ENCODE peak calls at places on chromosomes 5 and 9, in five cellular contexts. F is PC-9, S is ovary, E is mucosa of descending colon, U is endothelial cell of umbilical vein. X is an unnamed sample.

GRCh38 chr9:110538621-110539020 is 40.9 kb downstream of the SVEP1 start:
- DNase-seq in S (no peak), F (peak; percentile 51), U (no peak), E (no peak), X (no peak)

GRCh38 chr5:135400866-135401265 is 1.8 kb upstream of the MACROH2A1 start:
- DNase-seq in U (no peak), S (no peak), E (no peak), F (no peak), X (no peak)

GRCh38 chr9:137497921-137498719 is 39.0 kb upstream of the NSMF start:
- DNase-seq in S (no peak), F (no peak), U (no peak), E (no peak), X (no peak)

GRCh38 chr5:16899171-16899570 is 36.9 kb downstream of the MYO10 start:
- DNase-seq in S (no peak), F (peak; percentile 56), U (no peak), E (no peak), X (no peak)

GRCh38 chr9:19174127-19174921 is 47.0 kb upstream of the PLIN2 start:
- DNase-seq in E (no peak), S (peak; percentile 50), F (peak; percentile 37), U (peak; percentile 68), X (peak; percentile 94)

GRCh38 chr5:91928751-91929521 is 545.8 kb upstream of the ARRDC3 start:
- DNase-seq in S (no peak), U (peak; percentile 28), F (peak; percentile 43), E (no peak), X (no peak)

GRCh38 chr5:146962801-146963355 is 84.3 kb upstream of the PPP2R2B start:
- DNase-seq in S (no peak), F (no peak), U (no peak), E (no peak), X (peak; percentile 1)

GRCh38 chr5:657570-657969 is 35.6 kb downstream of the TPPP start:
- DNase-seq in F (no peak), E (no peak), S (no peak), U (peak; percentile 80), X (peak; percentile 49)

GRCh38 chr9:122180633-122181032 is 20.9 kb downstream of the MORN5 start:
- DNase-seq in U (peak; percentile 27), E (no peak), S (no peak), F (no peak), X (peak; percentile 83)

GRCh38 chr5:138391859-138392386 is 39.4 kb downstream of the KDM3B start:
- DNase-seq in E (no peak), S (no peak), U (no peak), F (no peak), X (no peak)

GRCh38 chr9:91949946-91950664 is at the start of gene ROR2:
- DNase-seq in U (peak; percentile 7), F (no peak), S (peak; percentile 92), E (peak; percentile 87), X (peak; percentile 75)

GRCh38 chr5:146541956-146542849 is 26.2 kb upstream of the GPR151 start:
- DNase-seq in E (peak; percentile 84), S (peak; percentile 65), F (peak; percentile 42), U (peak; percentile 66), X (peak; percentile 27)

GRCh38 chr9:118631956-118632355 is 737.3 kb downstream of the BRINP1 start:
- DNase-seq in F (no peak), S (no peak), U (no peak), E (no peak), X (no peak)

GRCh38 chr5:168449166-168449565 is 37.1 kb upstream of the RARS1 start:
- DNase-seq in U (no peak), F (peak; percentile 59), S (no peak), E (no peak), X (no peak)

GRCh38 chr9:34025811-34026210 is 22.9 kb downstream of the UBAP2 start:
- DNase-seq in S (no peak), F (no peak), E (no peak), U (no peak), X (no peak)

GRCh38 chr5:59093329-59093728 is 510.5 kb downstream of the RAB3C start:
- DNase-seq in U (no peak), S (no peak), E (no peak), F (no peak), X (no peak)

GRCh38 chr5:32100230-32100629 is 73.9 kb downstream of the GOLPH3 start:
- DNase-seq in E (no peak), S (no peak), F (no peak), U (peak; percentile 82), X (peak; percentile 70)

GRCh38 chr5:145681686-145682085 is 153.5 kb downstream of the PRELID2 start:
- DNase-seq in F (peak; percentile 77), U (peak; percentile 75), S (no peak), E (no peak), X (peak; percentile 85)

GRCh38 chr9:36991516-36992134 is 42.4 kb downstream of the PAX5 start:
- DNase-seq in E (no peak), U (peak; percentile 16), F (no peak), S (no peak), X (no peak)

GRCh38 chr9:116465591-116466288 is 221.4 kb upstream of the TRIM32 start:
- DNase-seq in U (no peak), E (no peak), S (no peak), F (no peak), X (no peak)

GRCh38 chr5:147349241-147349640 is 114.4 kb downstream of the STK32A start:
- DNase-seq in E (no peak), F (no peak), U (no peak), S (no peak), X (no peak)

GRCh38 chr5:43997647-43998251 is 391.5 kb downstream of the FGF10 start:
- DNase-seq in U (no peak), E (no peak), S (no peak), F (no peak), X (peak; percentile 38)

GRCh38 chr5:156942064-156942463 is 21.0 kb downstream of the TIMD4 start:
- DNase-seq in U (no peak), F (no peak), E (no peak), S (no peak), X (no peak)

GRCh38 chr5:155728857-155729683 is 597.9 kb upstream of the SGCD start:
- DNase-seq in U (no peak), F (no peak), E (peak; percentile 20), S (peak; percentile 55), X (peak; percentile 4)

DNA sequence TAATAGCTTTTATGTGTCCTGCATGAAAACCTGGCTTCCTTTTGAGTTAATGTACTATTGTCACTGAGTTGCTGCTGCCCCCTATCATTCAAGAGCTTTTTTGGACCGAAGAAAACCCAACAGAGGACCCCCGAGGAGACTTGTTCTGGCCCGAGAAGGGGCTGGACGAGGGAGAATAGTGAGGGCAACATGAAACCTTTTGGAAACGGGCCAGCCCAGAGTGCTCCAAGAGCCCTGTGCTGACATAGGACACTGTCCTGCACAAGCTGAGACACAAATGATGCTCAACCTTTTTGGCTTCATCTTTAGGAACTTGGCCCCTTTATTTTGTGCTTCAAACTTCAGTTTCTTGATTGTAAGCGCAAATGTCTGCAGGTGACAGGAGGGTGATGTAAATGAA is 4.0 kb upstream of the GADD45G start:
- DNase-seq in E (no peak), F (no peak), S (no peak), U (no peak), X (no peak)
- TF ChIP-seq CTCF in E (no peak), F (no peak), S (no peak), U (no peak), X (no peak)

DNA sequence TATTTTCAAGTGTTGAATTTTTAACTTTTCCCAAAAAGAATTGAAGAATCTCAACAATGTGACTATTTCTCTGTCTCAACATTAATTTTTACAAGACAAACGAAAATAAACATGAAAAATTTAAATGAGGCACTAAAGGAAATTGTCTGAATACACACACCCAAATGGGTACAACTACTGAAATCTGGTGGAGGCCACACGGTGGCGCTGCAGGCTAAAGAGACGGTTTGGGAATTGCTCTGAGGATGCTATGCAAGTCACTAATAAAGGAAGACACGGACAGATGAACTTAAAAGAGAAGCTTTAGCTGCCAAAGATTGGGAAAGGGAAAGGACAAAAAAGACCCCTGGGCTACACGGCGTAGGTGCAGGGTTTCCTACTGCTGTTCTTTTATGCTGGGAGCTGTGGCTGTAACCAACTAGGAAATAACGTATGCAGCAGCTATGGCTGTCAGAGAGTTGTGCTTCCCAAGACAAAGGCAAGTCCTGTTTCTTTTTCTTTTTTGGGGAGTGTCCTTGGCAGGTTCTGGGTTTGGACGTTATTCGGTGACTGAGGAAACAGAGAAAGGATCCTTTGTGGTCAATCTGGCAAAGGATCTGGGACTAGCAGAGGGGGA is at the start of gene PCDHB10:
- DNase-seq in S (no peak), E (peak; percentile 49), U (peak; percentile 43), F (no peak), X (peak; percentile 1)
- H3K4me3 ChIP-seq in S (no peak within 1 kb of the TSS), E (no peak within 1 kb of the TSS), U (no peak within 1 kb of the TSS), F (no peak within 1 kb of the TSS), X (no peak within 1 kb of the TSS)

DNA sequence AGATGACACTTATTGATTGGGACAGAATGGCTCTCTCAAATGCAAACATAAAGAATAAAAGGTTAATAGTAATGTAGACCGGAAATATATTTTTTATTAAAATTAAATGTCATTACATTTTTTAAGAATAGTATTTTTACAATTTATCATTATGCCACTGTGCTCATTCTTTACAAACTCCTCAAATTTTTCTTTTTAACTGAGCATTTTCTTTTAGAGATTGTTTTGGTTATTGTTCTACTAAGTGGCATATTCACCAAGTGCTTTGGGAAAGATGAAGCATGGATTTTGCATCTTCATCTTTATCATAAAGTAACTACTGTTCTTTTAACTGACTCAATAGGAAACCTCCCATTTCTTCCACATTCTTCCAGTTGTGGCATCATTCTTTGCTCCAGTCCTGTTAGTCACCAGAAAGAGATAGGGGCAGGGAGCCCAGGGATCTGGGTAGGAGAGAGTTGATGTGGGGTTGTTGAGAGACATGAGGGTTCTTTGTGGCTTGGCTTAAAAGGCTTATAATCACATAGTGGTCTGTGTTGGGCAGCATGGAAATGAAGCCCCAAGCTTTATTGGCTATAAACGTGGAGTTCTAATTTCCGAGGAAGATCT is 69.8 kb downstream of the SYK start:
- DNase-seq in E (no peak), U (no peak), S (no peak), F (no peak), X (no peak)
- TF ChIP-seq CTCF in E (peak; percentile 6), U (no peak), S (no peak), F (peak; percentile 15), X (no peak)

DNA sequence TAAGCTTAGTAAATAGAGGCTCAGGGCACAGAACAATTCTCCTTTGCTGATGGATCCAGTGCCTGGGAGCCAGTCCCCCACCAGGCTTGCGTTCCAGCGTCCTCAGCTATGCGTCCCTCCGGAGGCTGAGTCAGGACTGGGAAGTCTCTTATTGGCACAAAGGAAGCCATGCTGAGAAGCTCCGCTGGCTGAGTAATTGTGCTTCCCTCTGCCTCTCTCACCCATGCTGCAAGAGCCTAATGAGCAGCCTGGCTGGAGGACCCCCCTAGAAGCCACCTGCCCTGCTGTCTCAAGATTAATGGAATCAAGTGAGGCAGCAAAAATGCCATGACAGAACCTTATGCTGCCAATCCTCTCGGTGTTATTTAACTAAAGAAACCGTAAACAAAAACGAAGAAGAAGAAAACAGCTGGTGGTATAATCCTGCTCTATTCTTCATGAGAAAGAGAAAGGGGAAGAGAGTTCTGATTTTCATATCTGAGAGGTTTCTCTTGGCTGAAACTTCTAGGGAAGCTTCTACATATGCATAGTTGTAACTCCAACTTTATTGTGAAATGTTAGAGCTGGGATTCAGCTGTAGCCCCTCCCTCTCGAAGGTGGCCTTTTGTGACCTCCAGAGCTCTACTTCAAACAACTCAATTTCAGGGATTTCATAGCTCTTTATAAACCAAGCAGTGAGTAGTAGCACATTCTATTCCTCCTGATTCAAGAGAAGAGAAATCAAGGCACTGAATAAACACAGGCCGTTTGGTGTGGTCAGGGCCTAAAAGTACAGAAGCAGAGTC is 185.4 kb upstream of the SEMA6A start:
- DNase-seq in E (no peak), U (no peak), S (no peak), F (no peak), X (no peak)
- H3K4me3 ChIP-seq in E (no peak overlapping the region), U (no peak overlapping the region), S (no peak overlapping the region), F (no peak overlapping the region), X (no peak overlapping the region)